ENCODE peak calls at places on chromosomes 13 and 19, in eight cellular contexts. One of them, this sample, is unnamed.

GRCh38 chr19:7926021-7926726 is at the start of gene CTXN1:
- DNase-seq in endothelial cell of umbilical vein: peak
- DNase-seq in heart left ventricle: peak
- DNase-seq in uterus: peak
- DNase-seq in lower lobe of right lung: peak
- DNase-seq in right atrium auricular region: no peak
- DNase-seq in DND-41: peak
- DNase-seq in breast epithelium: peak
- DNase-seq in this sample: peak

GRCh38 chr13:44692173-44692713 is 116.1 kb upstream of the TSC22D1 start:
- DNase-seq in endothelial cell of umbilical vein: no peak
- DNase-seq in heart left ventricle: no peak
- DNase-seq in uterus: no peak
- DNase-seq in lower lobe of right lung: no peak
- DNase-seq in right atrium auricular region: no peak
- DNase-seq in DND-41: no peak
- DNase-seq in breast epithelium: no peak
- DNase-seq in this sample: no peak

GRCh38 chr13:47133024-47133445 is 236.2 kb upstream of the HTR2A start:
- DNase-seq in endothelial cell of umbilical vein: no peak
- DNase-seq in heart left ventricle: no peak
- DNase-seq in uterus: no peak
- DNase-seq in lower lobe of right lung: no peak
- DNase-seq in right atrium auricular region: no peak
- DNase-seq in DND-41: no peak
- DNase-seq in breast epithelium: no peak
- DNase-seq in this sample: no peak

GRCh38 chr19:54248016-54248601 is 5.5 kb upstream of the LILRA6 start:
- DNase-seq in endothelial cell of umbilical vein: peak
- DNase-seq in heart left ventricle: peak
- DNase-seq in uterus: no peak
- DNase-seq in lower lobe of right lung: peak
- DNase-seq in right atrium auricular region: peak
- DNase-seq in DND-41: no peak
- DNase-seq in breast epithelium: no peak
- DNase-seq in this sample: no peak

GRCh38 chr19:46861691-46862503 is 1.1 kb downstream of the ARHGAP35 start:
- DNase-seq in endothelial cell of umbilical vein: peak
- DNase-seq in heart left ventricle: peak
- DNase-seq in uterus: no peak
- DNase-seq in lower lobe of right lung: no peak
- DNase-seq in right atrium auricular region: no peak
- DNase-seq in DND-41: peak
- DNase-seq in breast epithelium: no peak
- DNase-seq in this sample: no peak

GRCh38 chr13:51015973-51016372 is 95.1 kb downstream of the C13orf42 start:
- DNase-seq in endothelial cell of umbilical vein: no peak
- DNase-seq in heart left ventricle: no peak
- DNase-seq in uterus: no peak
- DNase-seq in lower lobe of right lung: no peak
- DNase-seq in right atrium auricular region: no peak
- DNase-seq in DND-41: no peak
- DNase-seq in breast epithelium: no peak
- DNase-seq in this sample: no peak

GRCh38 chr13:45316210-45316799 is 24.7 kb downstream of the TPT1 start:
- DNase-seq in endothelial cell of umbilical vein: no peak
- DNase-seq in heart left ventricle: no peak
- DNase-seq in uterus: no peak
- DNase-seq in lower lobe of right lung: no peak
- DNase-seq in right atrium auricular region: no peak
- DNase-seq in DND-41: no peak
- DNase-seq in breast epithelium: no peak
- DNase-seq in this sample: no peak

GRCh38 chr19:5323475-5323811 is 17.2 kb downstream of the PTPRS start:
- DNase-seq in endothelial cell of umbilical vein: no peak
- DNase-seq in heart left ventricle: no peak
- DNase-seq in uterus: no peak
- DNase-seq in lower lobe of right lung: no peak
- DNase-seq in right atrium auricular region: no peak
- DNase-seq in DND-41: no peak
- DNase-seq in breast epithelium: no peak
- DNase-seq in this sample: no peak

GRCh38 chr19:37361994-37362393 is 8.9 kb upstream of the ZNF527 start:
- DNase-seq in endothelial cell of umbilical vein: peak
- DNase-seq in heart left ventricle: no peak
- DNase-seq in uterus: no peak
- DNase-seq in lower lobe of right lung: no peak
- DNase-seq in right atrium auricular region: no peak
- DNase-seq in DND-41: no peak
- DNase-seq in breast epithelium: no peak
- DNase-seq in this sample: no peak

GRCh38 chr19:18594824-18595373 is 6.3 kb downstream of the REX1BD start:
- DNase-seq in endothelial cell of umbilical vein: no peak
- DNase-seq in heart left ventricle: no peak
- DNase-seq in uterus: no peak
- DNase-seq in lower lobe of right lung: no peak
- DNase-seq in right atrium auricular region: no peak
- DNase-seq in DND-41: no peak
- DNase-seq in breast epithelium: no peak
- DNase-seq in this sample: no peak

GRCh38 chr13:110957181-110957884 is 42.5 kb upstream of the ANKRD10 start:
- DNase-seq in endothelial cell of umbilical vein: no peak
- DNase-seq in heart left ventricle: no peak
- DNase-seq in uterus: no peak
- DNase-seq in lower lobe of right lung: no peak
- DNase-seq in right atrium auricular region: no peak
- DNase-seq in DND-41: peak
- DNase-seq in breast epithelium: no peak
- DNase-seq in this sample: no peak

GRCh38 chr19:2392366-2392765 is 32.3 kb downstream of the TMPRSS9 start:
- DNase-seq in endothelial cell of umbilical vein: no peak
- DNase-seq in heart left ventricle: no peak
- DNase-seq in uterus: no peak
- DNase-seq in lower lobe of right lung: no peak
- DNase-seq in right atrium auricular region: no peak
- DNase-seq in DND-41: no peak
- DNase-seq in breast epithelium: no peak
- DNase-seq in this sample: no peak

GRCh38 chr19:2398735-2399305 is 28.6 kb downstream of the TIMM13 start:
- DNase-seq in endothelial cell of umbilical vein: no peak
- DNase-seq in heart left ventricle: no peak
- DNase-seq in uterus: no peak
- DNase-seq in lower lobe of right lung: no peak
- DNase-seq in right atrium auricular region: no peak
- DNase-seq in DND-41: no peak
- DNase-seq in breast epithelium: no peak
- DNase-seq in this sample: no peak

GRCh38 chr19:2391118-2391725 is 31.2 kb downstream of the TMPRSS9 start:
- DNase-seq in endothelial cell of umbilical vein: peak
- DNase-seq in heart left ventricle: peak
- DNase-seq in uterus: no peak
- DNase-seq in lower lobe of right lung: no peak
- DNase-seq in right atrium auricular region: no peak
- DNase-seq in DND-41: peak
- DNase-seq in breast epithelium: no peak
- DNase-seq in this sample: peak

GRCh38 chr19:2394054-2394668 is 33.2 kb downstream of the TIMM13 start:
- DNase-seq in endothelial cell of umbilical vein: no peak
- DNase-seq in heart left ventricle: no peak
- DNase-seq in uterus: no peak
- DNase-seq in lower lobe of right lung: no peak
- DNase-seq in right atrium auricular region: no peak
- DNase-seq in DND-41: no peak
- DNase-seq in breast epithelium: no peak
- DNase-seq in this sample: no peak

DNA sequence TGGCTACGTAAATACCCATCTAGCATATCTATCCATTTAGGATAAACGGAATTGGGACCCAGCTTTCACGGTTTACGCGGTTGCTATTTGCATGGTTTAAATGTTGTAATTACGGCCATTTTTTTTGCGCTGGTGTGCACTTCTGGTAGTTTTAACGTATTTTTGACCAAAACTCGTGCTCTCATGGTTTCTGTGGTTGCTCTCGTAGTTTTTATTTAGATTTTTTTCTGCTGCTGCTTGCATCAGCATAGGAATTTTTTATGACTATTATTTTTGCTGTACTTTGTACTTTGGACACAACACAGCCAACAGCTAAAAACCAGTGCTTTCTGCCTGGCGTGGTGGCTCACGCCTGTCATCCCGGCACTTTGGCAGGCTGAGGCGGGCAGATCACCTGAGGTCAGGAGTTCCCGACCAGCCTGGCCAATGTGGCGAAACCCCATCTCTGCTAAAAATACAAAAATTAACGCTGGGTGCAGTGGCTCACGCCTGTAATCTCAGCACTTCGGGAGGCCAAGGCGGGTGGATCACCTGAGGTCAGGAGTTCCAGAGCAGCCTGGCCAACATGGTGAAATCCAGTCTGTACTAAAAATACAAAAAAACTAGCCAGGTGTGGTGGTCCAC is 32.6 kb downstream of the TIMM13 start:
- DNase-seq in endothelial cell of umbilical vein: no peak
- DNase-seq in heart left ventricle: no peak
- DNase-seq in uterus: no peak
- DNase-seq in lower lobe of right lung: no peak
- DNase-seq in right atrium auricular region: no peak
- DNase-seq in DND-41: no peak
- DNase-seq in breast epithelium: no peak
- DNase-seq in this sample: no peak
- H3K4me3 ChIP-seq in endothelial cell of umbilical vein: no peak
- H3K4me3 ChIP-seq in heart left ventricle: no peak
- H3K4me3 ChIP-seq in uterus: no peak
- H3K4me3 ChIP-seq in lower lobe of right lung: no peak
- H3K4me3 ChIP-seq in right atrium auricular region: no peak
- H3K4me3 ChIP-seq in DND-41: no peak
- H3K4me3 ChIP-seq in breast epithelium: no peak
- H3K4me3 ChIP-seq in this sample: no peak

DNA sequence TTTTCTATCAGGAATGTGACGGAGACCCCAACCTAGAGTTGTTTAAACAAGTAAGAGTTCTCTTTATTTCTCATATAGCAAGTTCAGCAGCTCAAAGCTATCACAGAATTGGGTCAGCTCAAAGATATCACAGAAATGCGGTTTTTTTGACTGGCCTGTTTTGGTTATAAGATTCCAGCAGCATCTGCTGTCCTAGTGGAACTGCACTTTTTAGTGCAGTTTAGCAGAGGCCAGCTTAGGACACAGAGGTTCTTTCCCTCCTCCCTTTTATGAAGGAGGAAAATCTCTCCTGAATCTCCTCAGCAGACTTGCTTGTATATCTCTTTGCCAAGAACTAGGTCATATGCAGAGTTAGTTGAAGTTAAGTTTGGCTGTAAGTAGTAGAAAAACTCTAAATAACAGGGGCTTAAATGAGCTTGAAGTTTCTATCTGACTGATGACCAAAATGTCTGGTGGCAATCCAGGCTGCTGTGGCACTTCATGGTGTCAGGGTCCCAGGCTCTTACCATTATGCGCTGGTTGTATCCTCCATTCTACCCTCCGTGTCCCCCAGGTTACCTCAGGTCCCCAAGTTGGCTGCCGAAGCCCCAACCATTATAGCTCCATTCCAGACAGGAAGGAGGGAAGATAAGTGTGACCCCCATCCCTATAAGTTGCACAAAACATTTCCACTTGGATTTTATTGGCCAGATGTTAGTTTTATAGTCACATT is 6.6 kb downstream of the PPP2R1A start:
- DNase-seq in endothelial cell of umbilical vein: no peak
- DNase-seq in heart left ventricle: no peak
- DNase-seq in uterus: no peak
- DNase-seq in lower lobe of right lung: no peak
- DNase-seq in right atrium auricular region: no peak
- DNase-seq in DND-41: no peak
- DNase-seq in breast epithelium: no peak
- DNase-seq in this sample: no peak
- H3K27ac ChIP-seq in endothelial cell of umbilical vein: no peak
- H3K27ac ChIP-seq in heart left ventricle: no peak
- H3K27ac ChIP-seq in uterus: no peak
- H3K27ac ChIP-seq in lower lobe of right lung: no peak
- H3K27ac ChIP-seq in right atrium auricular region: peak
- H3K27ac ChIP-seq in DND-41: no peak
- H3K27ac ChIP-seq in breast epithelium: no peak
- H3K27ac ChIP-seq in this sample: no peak

DNA sequence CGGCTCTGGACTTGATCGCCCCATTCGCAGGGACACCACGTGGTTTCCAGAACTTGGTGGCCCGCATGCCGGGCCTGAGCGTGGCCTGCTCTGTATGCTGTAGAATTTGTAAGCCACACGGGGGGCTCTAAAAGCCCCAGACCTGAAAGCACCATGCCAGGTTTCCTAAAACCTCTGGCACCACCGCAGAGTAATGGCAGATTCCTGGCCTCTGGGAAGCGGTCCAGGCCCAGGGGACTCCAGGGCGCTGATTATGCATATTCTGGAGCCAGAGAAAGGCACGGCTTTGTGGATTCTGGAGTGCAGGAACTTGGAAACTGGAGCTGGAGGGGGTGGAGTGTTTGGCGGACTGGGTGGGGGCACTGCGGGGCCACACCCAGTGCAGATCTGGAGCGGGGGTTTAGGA is 3.7 kb downstream of the FTL start:
- DNase-seq in endothelial cell of umbilical vein: no peak
- DNase-seq in heart left ventricle: no peak
- DNase-seq in uterus: no peak
- DNase-seq in lower lobe of right lung: no peak
- DNase-seq in right atrium auricular region: no peak
- DNase-seq in DND-41: no peak
- DNase-seq in breast epithelium: no peak
- DNase-seq in this sample: no peak
- H3K4me3 ChIP-seq in endothelial cell of umbilical vein: no peak
- H3K4me3 ChIP-seq in heart left ventricle: no peak
- H3K4me3 ChIP-seq in uterus: no peak
- H3K4me3 ChIP-seq in lower lobe of right lung: no peak
- H3K4me3 ChIP-seq in right atrium auricular region: no peak
- H3K4me3 ChIP-seq in DND-41: no peak
- H3K4me3 ChIP-seq in breast epithelium: no peak
- H3K4me3 ChIP-seq in this sample: no peak

GRCh38 chr19:58060231-58060630 is 1.1 kb downstream of the ZNF135 start:
- DNase-seq in endothelial cell of umbilical vein: no peak
- DNase-seq in heart left ventricle: no peak
- DNase-seq in uterus: no peak
- DNase-seq in lower lobe of right lung: no peak
- DNase-seq in right atrium auricular region: no peak
- DNase-seq in DND-41: no peak
- DNase-seq in breast epithelium: no peak
- DNase-seq in this sample: no peak

GRCh38 chr19:58056861-58057260 is 2.2 kb upstream of the ZNF135 start:
- DNase-seq in endothelial cell of umbilical vein: no peak
- DNase-seq in heart left ventricle: no peak
- DNase-seq in uterus: no peak
- DNase-seq in lower lobe of right lung: no peak
- DNase-seq in right atrium auricular region: no peak
- DNase-seq in DND-41: no peak
- DNase-seq in breast epithelium: no peak
- DNase-seq in this sample: no peak

GRCh38 chr19:58059003-58059671 is at the start of gene ZNF135:
- DNase-seq in endothelial cell of umbilical vein: peak
- DNase-seq in heart left ventricle: peak
- DNase-seq in uterus: peak
- DNase-seq in lower lobe of right lung: peak
- DNase-seq in right atrium auricular region: peak
- DNase-seq in DND-41: peak
- DNase-seq in breast epithelium: peak
- DNase-seq in this sample: peak

GRCh38 chr19:58058428-58058827 is 654 bp upstream of the ZNF135 start:
- DNase-seq in endothelial cell of umbilical vein: no peak
- DNase-seq in heart left ventricle: no peak
- DNase-seq in uterus: no peak
- DNase-seq in lower lobe of right lung: no peak
- DNase-seq in right atrium auricular region: no peak
- DNase-seq in DND-41: no peak
- DNase-seq in breast epithelium: no peak
- DNase-seq in this sample: no peak

GRCh38 chr19:58059681-58060080 is 599 bp downstream of the ZNF135 start:
- DNase-seq in endothelial cell of umbilical vein: no peak
- DNase-seq in heart left ventricle: no peak
- DNase-seq in uterus: no peak
- DNase-seq in lower lobe of right lung: no peak
- DNase-seq in right atrium auricular region: no peak
- DNase-seq in DND-41: no peak
- DNase-seq in breast epithelium: no peak
- DNase-seq in this sample: no peak
- H3K27ac ChIP-seq in endothelial cell of umbilical vein: no peak
- H3K27ac ChIP-seq in heart left ventricle: peak
- H3K27ac ChIP-seq in uterus: peak
- H3K27ac ChIP-seq in lower lobe of right lung: peak
- H3K27ac ChIP-seq in right atrium auricular region: peak
- H3K27ac ChIP-seq in DND-41: peak
- H3K27ac ChIP-seq in breast epithelium: peak
- H3K27ac ChIP-seq in this sample: peak